ENCODE peak calls at places on chromosomes 7 and 10, in five cellular contexts. One of them, this sample, is unnamed.

GRCh38 chr10:24382979-24383663 is 174.2 kb downstream of the KIAA1217 start:
- DNase-seq in K562: no peak
- DNase-seq in HCT116: no peak
- DNase-seq in HepG2: peak
- DNase-seq in GM12878: no peak
- DNase-seq in this sample: peak

GRCh38 chr7:110322796-110323195 is 768.1 kb upstream of the LRRN3 start:
- DNase-seq in K562: no peak
- DNase-seq in HCT116: no peak
- DNase-seq in HepG2: no peak
- DNase-seq in GM12878: no peak
- DNase-seq in this sample: no peak

GRCh38 chr10:17643339-17643754 is 604 bp upstream of the STAM start:
- DNase-seq in K562: peak
- DNase-seq in HCT116: no peak
- DNase-seq in HepG2: peak
- DNase-seq in GM12878: no peak
- DNase-seq in this sample: no peak

GRCh38 chr10:79347894-79348639 is 798 bp downstream of the PPIF start:
- DNase-seq in K562: peak
- DNase-seq in HCT116: peak
- DNase-seq in HepG2: peak
- DNase-seq in GM12878: no peak
- DNase-seq in this sample: peak

GRCh38 chr7:112421666-112422486 is 28.4 kb upstream of the IFRD1 start:
- DNase-seq in K562: no peak
- DNase-seq in HCT116: no peak
- DNase-seq in HepG2: peak
- DNase-seq in GM12878: no peak
- DNase-seq in this sample: no peak

GRCh38 chr10:3139135-3139910 is 33.3 kb downstream of the PITRM1 start:
- DNase-seq in K562: no peak
- DNase-seq in HCT116: no peak
- DNase-seq in HepG2: peak
- DNase-seq in GM12878: no peak
- DNase-seq in this sample: no peak

GRCh38 chr7:101998029-101998903 is 180.8 kb downstream of the CUX1 start:
- DNase-seq in K562: no peak
- DNase-seq in HCT116: no peak
- DNase-seq in HepG2: no peak
- DNase-seq in GM12878: no peak
- DNase-seq in this sample: no peak

GRCh38 chr10:121819049-121819448 is 108.8 kb downstream of the ATE1 start:
- DNase-seq in K562: no peak
- DNase-seq in HCT116: no peak
- DNase-seq in HepG2: no peak
- DNase-seq in GM12878: no peak
- DNase-seq in this sample: no peak

GRCh38 chr10:30606313-30606712 is 23.2 kb downstream of the LYZL2 start:
- DNase-seq in K562: no peak
- DNase-seq in HCT116: no peak
- DNase-seq in HepG2: peak
- DNase-seq in GM12878: no peak
- DNase-seq in this sample: no peak

GRCh38 chr10:72335394-72336258 is 19.1 kb downstream of the DNAJB12 start:
- DNase-seq in K562: no peak
- DNase-seq in HCT116: no peak
- DNase-seq in HepG2: no peak
- DNase-seq in GM12878: no peak
- DNase-seq in this sample: no peak

GRCh38 chr10:58781873-58782488 is 269.3 kb downstream of the BICC1 start:
- DNase-seq in K562: peak
- DNase-seq in HCT116: peak
- DNase-seq in HepG2: peak
- DNase-seq in GM12878: peak
- DNase-seq in this sample: peak

GRCh38 chr7:102119213-102119651 is 167.4 kb upstream of the SH2B2 start:
- DNase-seq in K562: no peak
- DNase-seq in HCT116: no peak
- DNase-seq in HepG2: peak
- DNase-seq in GM12878: no peak
- DNase-seq in this sample: no peak

GRCh38 chr10:5973069-5973468 is 4.3 kb downstream of the IL15RA start:
- DNase-seq in K562: no peak
- DNase-seq in HCT116: no peak
- DNase-seq in HepG2: no peak
- DNase-seq in GM12878: no peak
- DNase-seq in this sample: no peak

GRCh38 chr7:70193514-70193913 is 595.2 kb downstream of the AUTS2 start:
- DNase-seq in K562: no peak
- DNase-seq in HCT116: no peak
- DNase-seq in HepG2: no peak
- DNase-seq in GM12878: no peak
- DNase-seq in this sample: peak

GRCh38 chr7:123004931-123005330 is 9.4 kb upstream of the TAS2R16 start:
- DNase-seq in K562: no peak
- DNase-seq in HCT116: no peak
- DNase-seq in HepG2: no peak
- DNase-seq in GM12878: no peak
- DNase-seq in this sample: no peak

GRCh38 chr10:115710136-115710535 is 562.9 kb downstream of the GFRA1 start:
- DNase-seq in K562: no peak
- DNase-seq in HCT116: no peak
- DNase-seq in HepG2: no peak
- DNase-seq in GM12878: no peak
- DNase-seq in this sample: peak

GRCh38 chr10:6050801-6051445 is 11.2 kb downstream of the IL2RA start:
- DNase-seq in K562: peak
- DNase-seq in HCT116: no peak
- DNase-seq in HepG2: peak
- DNase-seq in GM12878: peak
- DNase-seq in this sample: peak

GRCh38 chr10:97039538-97040247 is 146.1 kb downstream of the SLIT1 start:
- DNase-seq in K562: no peak
- DNase-seq in HCT116: no peak
- DNase-seq in HepG2: no peak
- DNase-seq in GM12878: no peak
- DNase-seq in this sample: no peak

GRCh38 chr10:36489181-36489927 is 636.0 kb upstream of the ANKRD30A start:
- DNase-seq in K562: no peak
- DNase-seq in HCT116: no peak
- DNase-seq in HepG2: no peak
- DNase-seq in GM12878: no peak
- DNase-seq in this sample: no peak

GRCh38 chr7:33854178-33854577 is 51.2 kb upstream of the BMPER start:
- DNase-seq in K562: no peak
- DNase-seq in HCT116: no peak
- DNase-seq in HepG2: no peak
- DNase-seq in GM12878: no peak
- DNase-seq in this sample: no peak

GRCh38 chr7:17685141-17685540 is 255.2 kb downstream of the SNX13 start:
- DNase-seq in K562: no peak
- DNase-seq in HCT116: no peak
- DNase-seq in HepG2: no peak
- DNase-seq in GM12878: no peak
- DNase-seq in this sample: no peak

GRCh38 chr7:28858206-28858605 is 99.9 kb downstream of the TRIL start:
- DNase-seq in K562: no peak
- DNase-seq in HCT116: no peak
- DNase-seq in HepG2: no peak
- DNase-seq in GM12878: no peak
- DNase-seq in this sample: peak
- TF ChIP-seq JUND in K562: no peak
- TF ChIP-seq JUND in HCT116: no peak
- TF ChIP-seq JUND in HepG2: no peak
- TF ChIP-seq JUND in GM12878: no peak
- TF ChIP-seq JUND in this sample: no peak

GRCh38 chr10:12445701-12446334 is 96.5 kb downstream of the CAMK1D start:
- DNase-seq in K562: no peak
- DNase-seq in HCT116: no peak
- DNase-seq in HepG2: no peak
- DNase-seq in GM12878: no peak
- DNase-seq in this sample: no peak

GRCh38 chr10:12443026-12443425 is 93.7 kb downstream of the CAMK1D start:
- DNase-seq in K562: no peak
- DNase-seq in HCT116: no peak
- DNase-seq in HepG2: no peak
- DNase-seq in GM12878: no peak
- DNase-seq in this sample: no peak

GRCh38 chr10:12444981-12445700 is 95.8 kb downstream of the CAMK1D start:
- DNase-seq in K562: no peak
- DNase-seq in HCT116: no peak
- DNase-seq in HepG2: no peak
- DNase-seq in GM12878: no peak
- DNase-seq in this sample: no peak

GRCh38 chr10:12448340-12448728 is 99.0 kb downstream of the CAMK1D start:
- DNase-seq in K562: no peak
- DNase-seq in HCT116: no peak
- DNase-seq in HepG2: no peak
- DNase-seq in GM12878: no peak
- DNase-seq in this sample: no peak

DNA sequence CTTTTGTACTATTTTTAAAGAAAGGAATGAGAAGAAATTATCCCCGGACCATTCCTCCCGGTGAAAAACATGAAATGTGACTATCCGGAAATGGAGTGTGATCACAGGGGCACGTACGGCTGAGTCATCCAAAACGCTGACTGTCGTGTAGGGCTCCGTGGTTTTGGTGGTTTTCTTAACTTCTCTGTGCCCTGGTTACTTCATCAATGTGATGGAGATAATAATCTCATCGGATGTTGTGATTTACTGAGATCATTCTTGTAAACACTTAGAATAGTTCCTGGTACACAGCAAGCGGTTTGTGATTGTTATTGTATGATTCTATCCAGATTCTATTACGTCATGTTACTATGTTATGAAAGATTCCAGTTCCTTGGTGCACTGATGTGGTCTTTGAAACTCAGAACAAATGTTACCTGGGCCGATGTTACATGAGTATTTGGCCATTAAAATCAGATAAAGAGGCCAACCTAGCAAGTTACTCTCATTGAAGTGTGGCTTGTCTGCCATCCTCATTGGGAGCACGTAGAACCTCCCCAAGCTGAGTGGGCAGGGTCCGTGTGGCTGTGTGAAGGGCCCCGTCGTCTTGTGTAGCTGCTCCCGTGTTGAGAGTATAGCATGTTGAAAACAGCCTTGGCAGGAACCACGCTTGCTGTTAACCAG is 99.5 kb downstream of the CAMK1D start:
- DNase-seq in K562: no peak
- DNase-seq in HCT116: peak
- DNase-seq in HepG2: no peak
- DNase-seq in GM12878: peak
- DNase-seq in this sample: no peak
- TF ChIP-seq JUND in K562: peak
- TF ChIP-seq JUND in HCT116: peak
- TF ChIP-seq JUND in HepG2: no peak
- TF ChIP-seq JUND in GM12878: peak
- TF ChIP-seq JUND in this sample: no peak

GRCh38 chr7:131618391-131618790 is 62.0 kb upstream of the PODXL start:
- DNase-seq in K562: no peak
- DNase-seq in HCT116: no peak
- DNase-seq in HepG2: no peak
- DNase-seq in GM12878: no peak
- DNase-seq in this sample: no peak
- TF ChIP-seq JUND in K562: no peak
- TF ChIP-seq JUND in HCT116: no peak
- TF ChIP-seq JUND in HepG2: no peak
- TF ChIP-seq JUND in GM12878: no peak
- TF ChIP-seq JUND in this sample: no peak

GRCh38 chr7:117119192-117119924 is 166.1 kb downstream of the ST7 start:
- DNase-seq in K562: peak
- DNase-seq in HCT116: peak
- DNase-seq in HepG2: peak
- DNase-seq in GM12878: peak
- DNase-seq in this sample: peak
- TF ChIP-seq JUND in K562: peak
- TF ChIP-seq JUND in HCT116: no peak
- TF ChIP-seq JUND in HepG2: no peak
- TF ChIP-seq JUND in GM12878: no peak
- TF ChIP-seq JUND in this sample: no peak

DNA sequence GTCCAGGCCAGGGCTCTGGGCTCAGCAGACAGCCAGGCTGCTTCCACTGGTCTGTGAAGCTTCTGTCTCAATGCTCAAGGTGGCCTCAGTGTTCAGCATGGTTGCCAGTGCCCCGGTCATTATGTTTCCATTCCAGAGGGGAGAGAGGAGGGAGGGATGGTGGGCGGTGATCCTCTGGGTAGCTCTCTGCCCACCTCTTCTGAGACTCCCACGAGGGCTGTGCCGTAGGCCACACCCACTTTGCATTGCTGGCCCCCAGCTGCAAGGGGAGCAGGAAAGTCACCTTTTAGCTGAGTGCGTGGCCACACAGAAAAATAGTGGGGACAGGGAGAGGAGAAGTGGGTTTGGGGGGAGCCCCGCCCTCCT is 42.5 kb downstream of the FOXK1 start:
- DNase-seq in K562: no peak
- DNase-seq in HCT116: no peak
- DNase-seq in HepG2: peak
- DNase-seq in GM12878: no peak
- DNase-seq in this sample: peak
- TF ChIP-seq JUND in K562: no peak
- TF ChIP-seq JUND in HCT116: no peak
- TF ChIP-seq JUND in HepG2: no peak
- TF ChIP-seq JUND in GM12878: no peak
- TF ChIP-seq JUND in this sample: no peak

GRCh38 chr10:131638481-131639278 is 262.1 kb upstream of the PPP2R2D start:
- DNase-seq in K562: no peak
- DNase-seq in HCT116: no peak
- DNase-seq in HepG2: no peak
- DNase-seq in GM12878: no peak
- DNase-seq in this sample: no peak
- TF ChIP-seq JUND in K562: no peak
- TF ChIP-seq JUND in HCT116: no peak
- TF ChIP-seq JUND in HepG2: no peak
- TF ChIP-seq JUND in GM12878: no peak
- TF ChIP-seq JUND in this sample: no peak

DNA sequence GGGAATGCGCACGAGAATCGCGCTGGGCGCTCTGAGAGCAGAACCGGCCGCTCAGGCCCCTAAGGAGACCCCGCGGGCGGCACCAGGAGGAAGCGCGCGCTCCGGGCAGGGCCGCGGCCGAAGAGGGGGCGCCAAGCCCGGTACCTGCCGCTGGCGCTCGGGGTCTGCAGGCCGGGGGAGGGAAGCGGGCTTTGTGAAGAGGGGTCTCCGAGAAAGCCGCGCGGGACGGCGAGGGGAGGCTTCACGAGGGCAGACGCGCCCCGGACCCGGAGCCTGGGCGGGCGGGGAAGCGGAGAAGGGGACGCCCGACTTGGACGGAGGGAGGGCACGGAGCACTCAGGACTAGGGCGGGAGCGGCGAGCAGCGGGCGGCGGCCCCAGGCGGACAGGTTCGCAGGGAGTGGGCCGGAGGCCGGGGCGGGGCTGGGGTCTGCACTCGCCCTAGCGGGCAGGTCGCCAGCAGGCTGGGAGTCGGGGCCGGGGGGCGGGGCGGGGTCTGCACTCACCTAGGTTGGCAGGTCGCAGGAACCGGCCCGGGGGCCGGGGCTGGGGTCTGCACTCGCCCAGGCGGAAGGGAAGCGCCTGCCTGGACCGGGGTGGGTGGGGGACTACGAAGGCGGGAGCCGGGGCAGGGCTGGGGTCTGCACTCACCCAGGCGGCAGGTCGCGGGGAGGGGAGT is 827 bp downstream of the ESYT2 start:
- DNase-seq in K562: peak
- DNase-seq in HCT116: no peak
- DNase-seq in HepG2: no peak
- DNase-seq in GM12878: no peak
- DNase-seq in this sample: no peak
- TF ChIP-seq JUND in K562: no peak
- TF ChIP-seq JUND in HCT116: no peak
- TF ChIP-seq JUND in HepG2: no peak
- TF ChIP-seq JUND in GM12878: no peak
- TF ChIP-seq JUND in this sample: no peak